ENCODE peak calls at places on chromosomes 7 and 10, in ten cellular contexts. M is iris pigment epithelial cell, W is C1 segment of cervical spinal cord, G is GM04504, F is pulmonary artery endothelial cell, D is HCT116, J is BJ, T is Panc1, S is upper lobe of right lung, P is mesenteric fat pad. Z is an unnamed sample.

GRCh38 chr10:112835933-112836564 is 114.0 kb upstream of the TCF7L2 start:
- DNase-seq in W (no peak), S (no peak), M (peak), D (no peak), F (no peak), P (no peak), G (no peak), T (no peak), J (no peak), Z (no peak)

GRCh38 chr7:1355568-1356340 is 103.5 kb downstream of the MICALL2 start:
- DNase-seq in T (no peak), S (peak), G (no peak), F (no peak), P (no peak), M (no peak), W (no peak), J (no peak), D (no peak), Z (no peak)

GRCh38 chr10:23344251-23344841 is at the start of gene C10orf67:
- DNase-seq in F (no peak), D (no peak), S (peak), M (peak), G (no peak), J (no peak), T (no peak), P (no peak), W (no peak), Z (no peak)

GRCh38 chr7:130560972-130561371 is 69.1 kb downstream of the MEST start:
- DNase-seq in F (no peak), W (no peak), T (peak), J (no peak), G (peak), D (peak), M (peak), P (no peak), S (no peak), Z (peak)

GRCh38 chr10:1074748-1075358 is 18.7 kb downstream of the WDR37 start:
- DNase-seq in W (no peak), M (no peak), S (peak), T (no peak), P (no peak), F (no peak), G (no peak), D (no peak), J (no peak), Z (no peak)

GRCh38 chr10:125024496-125025234 is 82.7 kb downstream of the ZRANB1 start:
- DNase-seq in M (no peak), F (no peak), T (no peak), P (no peak), D (no peak), G (no peak), S (no peak), W (no peak), J (no peak), Z (no peak)

GRCh38 chr7:831596-832291 is 532 bp upstream of the SUN1 start:
- DNase-seq in G (peak), T (peak), D (peak), P (no peak), S (no peak), M (peak), J (peak), W (no peak), F (peak), Z (peak)

GRCh38 chr7:109206196-109206595 is 636.5 kb downstream of the DNAJB9 start:
- DNase-seq in G (no peak), M (no peak), S (no peak), F (no peak), P (no peak), D (no peak), W (no peak), J (no peak), T (no peak), Z (no peak)

GRCh38 chr10:77801474-77802238 is 124.9 kb downstream of the DLG5 start:
- DNase-seq in S (no peak), T (no peak), G (peak), F (no peak), D (no peak), M (peak), J (peak), W (no peak), P (no peak), Z (no peak)

GRCh38 chr10:14369881-14370280 is 39.2 kb upstream of the FRMD4A start:
- DNase-seq in M (no peak), T (no peak), P (no peak), G (no peak), F (no peak), J (no peak), S (no peak), W (no peak), D (no peak), Z (no peak)

GRCh38 chr10:88361995-88362540 is 221.1 kb downstream of the RNLS start:
- DNase-seq in F (no peak), J (peak), W (no peak), S (no peak), P (no peak), D (no peak), G (no peak), T (no peak), M (no peak), Z (no peak)

GRCh38 chr7:91690541-91690940 is 190.0 kb downstream of the MTERF1 start:
- DNase-seq in P (no peak), G (no peak), W (no peak), D (no peak), T (no peak), J (no peak), M (no peak), F (no peak), S (no peak), Z (no peak)

GRCh38 chr7:151754142-151754590 is 122.7 kb downstream of the PRKAG2 start:
- DNase-seq in D (peak), W (no peak), M (peak), G (peak), J (peak), T (peak), P (peak), S (peak), F (peak), Z (peak)

GRCh38 chr10:113381906-113382562 is 170.8 kb upstream of the HABP2 start:
- DNase-seq in P (no peak), S (no peak), G (peak), M (peak), D (no peak), F (peak), J (no peak), W (no peak), T (no peak), Z (no peak)

GRCh38 chr7:2013381-2014311 is 219.1 kb downstream of the MAD1L1 start:
- DNase-seq in G (no peak), P (no peak), S (peak), W (no peak), F (no peak), J (no peak), M (no peak), D (no peak), T (no peak), Z (no peak)

GRCh38 chr10:12414278-12414988 is 65.1 kb downstream of the CAMK1D start:
- DNase-seq in M (no peak), F (no peak), G (no peak), J (no peak), D (no peak), T (no peak), P (peak), W (no peak), S (no peak), Z (no peak)

GRCh38 chr7:44151679-44152355 is 10.7 kb upstream of the MYL7 start:
- DNase-seq in D (no peak), F (no peak), P (peak), S (no peak), W (no peak), J (no peak), G (no peak), M (no peak), T (no peak), Z (no peak)

GRCh38 chr10:123156091-123156490 is 1.9 kb downstream of the BUB3 start:
- DNase-seq in D (no peak), M (peak), S (no peak), F (no peak), W (no peak), J (peak), G (no peak), T (no peak), P (no peak), Z (no peak)

GRCh38 chr10:77456414-77456813 is 181.2 kb downstream of the KCNMA1 start:
- DNase-seq in M (no peak), D (no peak), S (no peak), F (no peak), W (no peak), P (no peak), T (no peak), G (no peak), J (no peak), Z (no peak)

GRCh38 chr10:32437334-32437733 is 8.6 kb upstream of the CCDC7 start:
- DNase-seq in P (no peak), F (no peak), T (no peak), W (no peak), S (no peak), J (no peak), G (no peak), D (no peak), M (no peak), Z (no peak)

GRCh38 chr10:5071411-5072198 is 22.6 kb upstream of the AKR1C3 start:
- DNase-seq in P (no peak), F (peak), G (peak), T (no peak), M (peak), W (no peak), J (no peak), D (no peak), S (no peak), Z (no peak)

GRCh38 chr7:44114586-44115310 is 8.6 kb downstream of the POLD2 start:
- DNase-seq in G (no peak), D (no peak), T (no peak), S (no peak), P (no peak), F (no peak), J (no peak), W (no peak), M (no peak), Z (no peak)

GRCh38 chr10:126218174-126218573 is 170.1 kb downstream of the ADAM12 start:
- DNase-seq in S (no peak), T (no peak), J (no peak), W (no peak), D (no peak), F (no peak), M (no peak), P (no peak), G (no peak), Z (no peak)

GRCh38 chr10:72235544-72236279 is 19.6 kb upstream of the ASCC1 start:
- DNase-seq in T (no peak), D (no peak), W (no peak), F (no peak), J (no peak), M (no peak), G (no peak), P (no peak), S (no peak), Z (no peak)

GRCh38 chr10:73874267-73875138 is at the start of gene CAMK2G:
- DNase-seq in S (peak), D (no peak), F (peak), M (peak), P (peak), G (peak), T (no peak), W (peak), J (no peak), Z (no peak)

Z was measured in keratinocyte.